ENCODE peak calls at places on chromosome 5, in ten cellular contexts. Q is cardiac muscle cell; I is EL; R is neural progenitor cell; G is glutamatergic neuron; E is naive thymus-derived CD4-positive, alpha-beta T cell; V is GM10248; M is left colon; A is AG08395; C is T-cell. N is an unnamed sample.

GRCh38 chr5:170434953-170435605 is 45.9 kb upstream of the KCNMB1 start:
- DNase-seq in C (peak), E (peak), M (peak), G (peak), Q (peak), A (peak), V (peak), R (peak), I (peak), N (no peak)

GRCh38 chr5:87526131-87526530 is 113.4 kb upstream of the CCNH start:
- DNase-seq in G (no peak), A (no peak), C (no peak), R (peak), V (no peak), Q (no peak), M (no peak), E (no peak), I (no peak), N (no peak)

GRCh38 chr5:10133830-10134229 is 115.9 kb downstream of the ATPSCKMT start:
- DNase-seq in R (no peak), I (peak), C (no peak), A (peak), V (no peak), Q (peak), G (no peak), E (no peak), M (no peak), N (no peak)

GRCh38 chr5:158487677-158488076 is 612.0 kb downstream of the EBF1 start:
- DNase-seq in E (no peak), I (no peak), V (no peak), R (no peak), Q (no peak), A (no peak), G (no peak), M (no peak), C (no peak), N (no peak)

GRCh38 chr5:97844797-97845196 is 661.8 kb upstream of the RIOK2 start:
- DNase-seq in R (peak), G (no peak), I (no peak), C (no peak), Q (no peak), V (no peak), M (no peak), E (no peak), A (no peak), N (no peak)

GRCh38 chr5:68239485-68239884 is 23.9 kb downstream of the PIK3R1 start:
- DNase-seq in I (peak), Q (peak), V (peak), G (peak), C (peak), M (peak), E (peak), A (peak), R (no peak), N (no peak)

GRCh38 chr5:167892352-167893115 is 398.9 kb upstream of the WWC1 start:
- DNase-seq in G (no peak), I (no peak), C (no peak), Q (no peak), V (no peak), M (no peak), E (no peak), A (no peak), R (no peak), N (no peak)

GRCh38 chr5:16574789-16575785 is 41.7 kb downstream of the RETREG1 start:
- DNase-seq in C (no peak), E (no peak), I (peak), R (peak), V (no peak), M (no peak), A (peak), G (no peak), Q (peak), N (no peak)

GRCh38 chr5:179872356-179873160 is 13.9 kb upstream of the MRNIP start:
- DNase-seq in V (no peak), I (no peak), C (no peak), Q (no peak), A (no peak), G (no peak), R (no peak), M (no peak), E (no peak), N (no peak)

GRCh38 chr5:157266286-157267007 is 524 bp downstream of the CYFIP2 start:
- DNase-seq in E (peak), M (peak), Q (no peak), G (peak), I (no peak), A (no peak), C (peak), R (peak), V (peak), N (no peak)

GRCh38 chr5:178595145-178595544 is 5.0 kb upstream of the COL23A1 start:
- DNase-seq in A (no peak), G (no peak), Q (no peak), M (no peak), V (no peak), I (no peak), C (no peak), R (no peak), E (no peak), N (no peak)

GRCh38 chr5:75847561-75848021 is 130.4 kb upstream of the POC5 start:
- DNase-seq in M (no peak), Q (no peak), G (no peak), C (no peak), E (no peak), R (no peak), V (peak), A (no peak), I (no peak), N (no peak)

GRCh38 chr5:143068712-143069111 is 298.5 kb downstream of the ARHGAP26 start:
- DNase-seq in E (no peak), G (no peak), R (no peak), A (no peak), I (no peak), C (no peak), Q (peak), V (no peak), M (no peak), N (no peak)

GRCh38 chr5:1542755-1543154 is 19.0 kb upstream of the LPCAT1 start:
- DNase-seq in M (no peak), I (peak), E (no peak), A (peak), C (no peak), R (no peak), G (no peak), Q (peak), V (no peak), N (peak)

GRCh38 chr5:94690778-94691177 is 72.3 kb downstream of the SLF1 start:
- DNase-seq in R (no peak), A (no peak), E (no peak), Q (peak), I (no peak), C (no peak), V (no peak), M (no peak), G (no peak), N (no peak)

GRCh38 chr5:78570646-78571045 is 77.9 kb downstream of the LHFPL2 start:
- DNase-seq in M (no peak), V (no peak), I (no peak), R (no peak), A (no peak), E (no peak), C (no peak), Q (no peak), G (no peak), N (no peak)

GRCh38 chr5:16809816-16810502 is 126.1 kb downstream of the MYO10 start:
- DNase-seq in V (no peak), A (peak), Q (peak), I (peak), C (no peak), E (no peak), M (peak), R (peak), G (no peak), N (no peak)

GRCh38 chr5:142874537-142874936 is 104.4 kb downstream of the ARHGAP26 start:
- DNase-seq in R (no peak), V (no peak), G (no peak), C (no peak), Q (peak), A (no peak), M (peak), E (no peak), I (peak), N (no peak)

GRCh38 chr5:133354323-133355161 is 257.8 kb downstream of the FSTL4 start:
- DNase-seq in E (no peak), G (no peak), M (no peak), V (no peak), R (no peak), A (no peak), I (no peak), C (no peak), Q (no peak), N (peak)

GRCh38 chr5:151003503-151003860 is 16.9 kb upstream of the GPX3 start:
- DNase-seq in R (no peak), V (no peak), E (no peak), M (no peak), C (no peak), G (no peak), I (no peak), Q (no peak), A (no peak), N (no peak)

GRCh38 chr5:66223637-66224036 is 79.5 kb downstream of the SREK1 start:
- DNase-seq in I (no peak), A (no peak), V (no peak), M (peak), Q (peak), G (peak), C (no peak), E (no peak), R (no peak), N (no peak)

GRCh38 chr5:140734354-140734753 is 34.1 kb downstream of the ZMAT2 start:
- DNase-seq in V (no peak), A (peak), C (no peak), Q (no peak), E (no peak), M (no peak), G (no peak), R (peak), I (no peak), N (no peak)

GRCh38 chr5:74655206-74655605 is 14.7 kb upstream of the ENC1 start:
- DNase-seq in G (no peak), V (no peak), A (no peak), M (no peak), I (no peak), E (no peak), Q (no peak), C (no peak), R (no peak), N (no peak)

GRCh38 chr5:1706021-1706420 is 93.6 kb downstream of the MRPL36 start:
- DNase-seq in G (no peak), R (no peak), M (no peak), E (no peak), Q (no peak), I (no peak), V (no peak), A (no peak), C (no peak), N (no peak)

GRCh38 chr5:178304016-178304415 is 71.4 kb upstream of the PHYKPL start:
- DNase-seq in C (no peak), Q (no peak), G (no peak), E (no peak), V (no peak), I (no peak), A (no peak), R (no peak), M (no peak), N (no peak)

GRCh38 chr5:27523629-27524028 is 485.2 kb upstream of the CDH9 start:
- DNase-seq in I (no peak), Q (no peak), A (no peak), V (no peak), E (no peak), C (no peak), G (peak), R (no peak), M (no peak), N (no peak)

GRCh38 chr5:173498286-173498685 is 118.2 kb downstream of the BOD1 start:
- DNase-seq in M (no peak), V (no peak), R (no peak), G (no peak), C (no peak), E (no peak), Q (peak), A (peak), I (peak), N (no peak)

GRCh38 chr5:160956011-160956410 is 104.0 kb upstream of the ATP10B start:
- DNase-seq in G (no peak), M (no peak), V (no peak), I (no peak), A (no peak), E (no peak), Q (no peak), R (no peak), C (no peak), N (no peak)

GRCh38 chr5:135569755-135570452 is 8.9 kb downstream of the CXCL14 start:
- DNase-seq in E (no peak), R (peak), M (peak), G (peak), Q (peak), A (peak), V (no peak), I (peak), C (no peak), N (no peak)

GRCh38 chr5:17288570-17288969 is 71.1 kb downstream of the BASP1 start:
- DNase-seq in V (no peak), G (no peak), E (no peak), C (no peak), M (no peak), Q (no peak), R (no peak), A (no peak), I (no peak), N (no peak)

GRCh38 chr5:135441919-135442318 is 5.2 kb downstream of the DCANP1 start:
- DNase-seq in A (no peak), R (no peak), G (no peak), I (no peak), M (no peak), Q (no peak), V (no peak), C (no peak), E (no peak), N (peak)

GRCh38 chr5:107526263-107526937 is 144.3 kb downstream of the EFNA5 start:
- DNase-seq in V (no peak), C (no peak), Q (peak), G (no peak), E (no peak), I (peak), A (no peak), M (no peak), R (no peak), N (no peak)

GRCh38 chr5:173228639-173229380 is 6.2 kb downstream of the NKX2-5 start:
- DNase-seq in A (no peak), R (peak), I (no peak), E (no peak), M (no peak), G (peak), Q (no peak), V (no peak), C (no peak), N (no peak)

GRCh38 chr5:141567513-141568117 is 51.2 kb downstream of the DIAPH1 start:
- DNase-seq in C (no peak), E (no peak), Q (peak), G (no peak), M (no peak), V (no peak), I (peak), R (peak), A (peak), N (no peak)

GRCh38 chr5:158135682-158136176 is 276.8 kb upstream of the CLINT1 start:
- DNase-seq in M (no peak), E (no peak), I (no peak), Q (no peak), V (no peak), R (peak), C (no peak), A (no peak), G (peak), N (no peak)

GRCh38 chr5:145484195-145484594 is 350.9 kb downstream of the PRELID2 start:
- DNase-seq in M (no peak), R (no peak), C (no peak), E (no peak), Q (peak), G (no peak), A (peak), I (peak), V (no peak), N (no peak)

GRCh38 chr5:160835376-160835775 is 16.6 kb downstream of the ATP10B start:
- DNase-seq in R (no peak), E (no peak), C (no peak), G (no peak), I (no peak), A (no peak), Q (no peak), M (no peak), V (no peak), N (no peak)

GRCh38 chr5:57817001-57817453 is 334.4 kb upstream of the ACTBL2 start:
- DNase-seq in V (no peak), E (no peak), Q (peak), A (no peak), C (no peak), G (no peak), I (peak), R (no peak), M (no peak), N (no peak)